ENCODE peak calls at places on chromosomes 4 and X, in seven cellular contexts. C is SIG-M5; M is iPS-NIHi11; U is posterior cingulate gyrus; G is GF-D8; V is activated T-helper 9 cell treated with anti-CD3 and anti-CD28 coated beads, Interleukin-2, amount 50 U/mL, for 16 hours; P is HT-29. E is an unnamed sample.

GRCh38 chrX:679161-679979 is 48.8 kb downstream of the SHOX start:
- DNase-seq in C (no peak), M (no peak), U (no peak), G (no peak), V (no peak), P (no peak), E (no peak)

GRCh38 chr4:86924805-86925204 is 10.0 kb upstream of the AFF1 start:
- DNase-seq in C (no peak), M (no peak), U (no peak), G (peak), V (no peak), P (no peak), E (no peak)

GRCh38 chr4:95220205-95221175 is 328.3 kb downstream of the UNC5C start:
- DNase-seq in C (no peak), M (no peak), U (no peak), G (no peak), V (no peak), P (no peak), E (no peak)

GRCh38 chrX:100625985-100626491 is 10.6 kb downstream of the TSPAN6 start:
- DNase-seq in C (no peak), M (no peak), U (no peak), G (peak), V (no peak), P (no peak), E (no peak)

GRCh38 chrX:56974408-56974807 is 20.9 kb downstream of the SPIN3 start:
- DNase-seq in C (no peak), M (no peak), U (no peak), G (no peak), V (no peak), P (peak), E (no peak)

GRCh38 chr4:165718660-165719059 is 154.4 kb upstream of the TLL1 start:
- DNase-seq in C (no peak), M (no peak), U (no peak), G (no peak), V (no peak), P (no peak), E (no peak)

GRCh38 chr4:11408569-11408968 is 20.1 kb downstream of the HS3ST1 start:
- DNase-seq in C (no peak), M (no peak), U (peak), G (no peak), V (no peak), P (no peak), E (no peak)

GRCh38 chr4:10442976-10443375 is 14.2 kb downstream of the ZNF518B start:
- DNase-seq in C (no peak), M (no peak), U (no peak), G (no peak), V (no peak), P (no peak), E (no peak)

GRCh38 chr4:98262431-98262830 is 1.2 kb downstream of the RAP1GDS1 start:
- DNase-seq in C (no peak), M (no peak), U (no peak), G (peak), V (no peak), P (peak), E (no peak)

GRCh38 chr4:60934896-60935295 is 265.2 kb upstream of the ADGRL3 start:
- DNase-seq in C (no peak), M (no peak), U (no peak), G (no peak), V (no peak), P (no peak), E (no peak)

GRCh38 chr4:156949373-156949814 is 22.2 kb downstream of the PDGFC start:
- DNase-seq in C (no peak), M (no peak), U (no peak), G (no peak), V (no peak), P (peak), E (no peak)

E was measured in 8988T.